ENCODE peak calls at places on chromosome 14, in five cellular contexts. C, F, Q, G and A are unnamed samples.
A peak's percentile ranks its signal among the peaks of the same experiment; 100 is the strongest.

GRCh38 chr14:104105071-104105821 is 19.7 kb downstream of the ASPG start:
- DNase-seq in C (peak; percentile 7), F (no peak), G (no peak), Q (peak; percentile 31), A (no peak)

GRCh38 chr14:93207468-93208308 is 632 bp downstream of the UBR7 start:
- DNase-seq in C (no peak), F (peak; percentile 70), Q (no peak), G (no peak), A (peak; percentile 48)

GRCh38 chr14:101119830-101120571 is 216.5 kb upstream of the RTL1 start:
- DNase-seq in C (no peak), F (peak; percentile 5), Q (peak; percentile 37), G (peak; percentile 17), A (peak; percentile 16)

GRCh38 chr14:62158779-62159178 is 396.6 kb downstream of the SNAPC1 start:
- DNase-seq in G (no peak), F (no peak), Q (no peak), C (no peak), A (no peak)

GRCh38 chr14:34875031-34875922 is at the start of gene BAZ1A:
- DNase-seq in C (peak; percentile 68), F (peak; percentile 91), Q (no peak), G (peak; percentile 57), A (peak; percentile 86)

GRCh38 chr14:77097006-77097688 is 911 bp upstream of the CIPC start:
- DNase-seq in Q (no peak), G (no peak), F (peak; percentile 51), C (no peak), A (no peak)

GRCh38 chr14:55814064-55814463 is 234.1 kb downstream of the KTN1 start:
- DNase-seq in G (no peak), Q (no peak), C (no peak), F (peak; percentile 34), A (peak; percentile 46)

GRCh38 chr14:90827919-90828610 is 11.8 kb upstream of the TTC7B start:
- DNase-seq in G (peak; percentile 92), C (peak; percentile 89), F (peak; percentile 85), Q (peak; percentile 99), A (peak; percentile 87)

GRCh38 chr14:79395061-79395460 is 816.2 kb downstream of the DIO2 start:
- DNase-seq in C (no peak), G (no peak), Q (no peak), F (peak; percentile 63), A (no peak)

GRCh38 chr14:21024668-21025373 is at the start of gene NDRG2:
- DNase-seq in F (peak; percentile 63), Q (peak; percentile 76), G (peak; percentile 82), C (peak; percentile 90), A (no peak)

GRCh38 chr14:92657457-92658142 is 90.8 kb downstream of the LGMN start:
- DNase-seq in G (peak; percentile 74), F (no peak), C (no peak), Q (no peak), A (no peak)

GRCh38 chr14:29627141-29627540 is 300.5 kb downstream of the PRKD1 start:
- DNase-seq in F (no peak), Q (no peak), G (no peak), C (no peak), A (peak; percentile 35)

GRCh38 chr14:106039400-106039799 is 513.0 kb downstream of the TMEM121 start:
- DNase-seq in F (no peak), Q (no peak), C (no peak), G (no peak), A (no peak)

GRCh38 chr14:37246427-37246829 is 48.7 kb downstream of the MIPOL1 start:
- DNase-seq in Q (no peak), C (no peak), G (no peak), F (peak; percentile 67), A (peak; percentile 14)

GRCh38 chr14:100872641-100873071 is 30.9 kb downstream of the RTL1 start:
- DNase-seq in Q (peak; percentile 36), C (no peak), F (no peak), G (no peak), A (no peak)

GRCh38 chr14:29518335-29518734 is 409.3 kb downstream of the PRKD1 start:
- DNase-seq in F (peak; percentile 38), C (no peak), Q (no peak), G (no peak), A (peak; percentile 40)

GRCh38 chr14:26128931-26129674 is 468.7 kb downstream of the NOVA1 start:
- DNase-seq in C (no peak), F (peak; percentile 53), G (no peak), Q (no peak), A (peak; percentile 12)

GRCh38 chr14:92225731-92226130 is 97.2 kb upstream of the SLC24A4 start:
- DNase-seq in Q (no peak), C (no peak), G (no peak), F (no peak), A (peak; percentile 24)

GRCh38 chr14:64763801-64764511 is 59.7 kb downstream of the PLEKHG3 start:
- DNase-seq in F (peak; percentile 47), C (peak; percentile 44), G (no peak), Q (peak; percentile 58), A (peak; percentile 53)

GRCh38 chr14:72515779-72516770 is 377.8 kb downstream of the DPF3 start:
- DNase-seq in G (no peak), F (peak; percentile 57), Q (no peak), C (no peak), A (no peak)

GRCh38 chr14:102202944-102203343 is 63.2 kb downstream of the WDR20 start:
- DNase-seq in Q (no peak), C (no peak), F (no peak), G (no peak), A (no peak)

GRCh38 chr14:85587152-85587697 is 57.3 kb downstream of the FLRT2 start:
- DNase-seq in C (no peak), Q (no peak), G (no peak), F (peak; percentile 81), A (peak; percentile 53)

GRCh38 chr14:31326111-31326510 is 94.2 kb downstream of the HEATR5A start:
- DNase-seq in G (no peak), Q (no peak), F (peak; percentile 30), C (no peak), A (peak; percentile 68)

GRCh38 chr14:43247877-43248276 is 1259.2 kb downstream of the FSCB start:
- DNase-seq in G (no peak), C (no peak), F (no peak), Q (no peak), A (no peak)

GRCh38 chr14:67539116-67539515 is 6.0 kb downstream of the PLEKHH1 start:
- DNase-seq in F (no peak), G (no peak), C (no peak), Q (peak; percentile 69), A (no peak)

GRCh38 chr14:52148371-52148770 is 79.5 kb upstream of the NID2 start:
- DNase-seq in C (no peak), Q (no peak), F (no peak), G (no peak), A (no peak)

GRCh38 chr14:52142504-52142903 is 73.6 kb upstream of the NID2 start:
- DNase-seq in G (no peak), Q (no peak), F (no peak), C (peak; percentile 62), A (no peak)

GRCh38 chr14:52150162-52150561 is 81.3 kb upstream of the NID2 start:
- DNase-seq in F (no peak), Q (no peak), C (no peak), G (no peak), A (no peak)

GRCh38 chr14:52146504-52146903 is 77.6 kb upstream of the NID2 start:
- DNase-seq in Q (no peak), C (no peak), F (no peak), G (no peak), A (peak; percentile 42)
- TF ChIP-seq CTCF in Q (no peak), C (no peak), F (peak; percentile 42), G (no peak), A (peak; percentile 15)

GRCh38 chr14:24176599-24176998 is 4.7 kb downstream of the REC8 start:
- DNase-seq in G (no peak), F (no peak), Q (no peak), C (no peak), A (no peak)

GRCh38 chr14:24167527-24168114 is 4.3 kb upstream of the REC8 start:
- DNase-seq in F (no peak), C (no peak), Q (no peak), G (no peak), A (no peak)

GRCh38 chr14:24171422-24172260 is at the start of gene REC8:
- DNase-seq in G (peak; percentile 72), C (peak; percentile 67), F (peak; percentile 88), Q (peak; percentile 95), A (peak; percentile 47)

GRCh38 chr14:24172871-24173281 is 996 bp downstream of the REC8 start:
- DNase-seq in F (no peak), Q (no peak), G (no peak), C (no peak), A (no peak)

DNA sequence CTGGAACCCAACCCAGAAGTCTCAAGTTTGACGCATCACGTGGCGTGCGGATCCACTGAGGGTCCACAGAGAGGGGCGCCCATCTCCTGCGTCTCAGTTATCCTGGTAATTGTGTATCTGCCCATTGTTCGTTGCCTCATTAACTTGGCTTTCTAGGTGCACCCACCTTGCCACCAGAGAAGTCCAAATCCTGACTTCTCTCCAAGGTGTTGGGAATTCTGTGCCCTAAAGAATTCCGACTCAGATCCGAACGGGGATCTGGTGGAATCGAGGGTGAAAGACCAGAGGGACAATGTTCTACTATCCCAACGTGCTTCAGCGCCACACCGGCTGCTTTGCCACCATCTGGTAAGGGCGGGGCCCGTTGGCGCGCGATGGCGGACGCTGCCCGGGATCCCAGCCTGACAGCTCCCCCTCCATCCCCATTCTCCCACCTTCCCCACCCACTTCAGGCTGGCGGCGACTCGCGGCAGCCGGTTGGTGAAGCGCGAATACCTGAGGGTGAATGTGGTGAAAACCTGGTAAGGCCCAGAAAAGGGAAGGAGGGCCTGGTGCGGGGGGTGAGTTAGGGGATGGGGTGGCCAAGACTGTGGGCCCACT is 481 bp downstream of the REC8 start:
- DNase-seq in F (no peak), C (no peak), Q (peak; percentile 56), G (no peak), A (no peak)
- H3K4me3 ChIP-seq in F (peak overlapping the region; percentile 44), C (peak overlapping the region; percentile 17), Q (peak overlapping the region; percentile 46), G (peak overlapping the region; percentile 36), A (no peak overlapping the region)

DNA sequence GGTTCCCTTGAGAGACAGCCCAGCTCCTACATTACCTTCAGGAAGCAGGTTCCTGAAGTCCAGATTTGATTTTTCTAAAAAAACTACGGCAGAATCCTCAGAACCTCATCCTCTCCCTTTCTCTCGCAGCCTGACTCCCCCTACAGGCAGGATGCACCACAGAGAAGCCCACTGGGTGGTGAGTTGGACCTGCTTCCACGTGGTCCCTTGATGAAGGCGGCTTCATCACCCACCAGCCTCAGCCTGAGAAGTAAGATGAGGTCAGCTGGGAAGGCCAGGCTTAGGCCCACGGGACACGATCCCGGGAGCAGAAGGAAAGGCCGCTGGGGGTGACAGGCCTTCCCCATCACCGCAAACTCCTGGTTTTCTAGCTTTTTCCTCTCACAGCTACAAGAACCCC is 83.0 kb downstream of the ACTN1 start:
- DNase-seq in C (no peak), G (no peak), F (no peak), Q (no peak), A (no peak)
- TF ChIP-seq CTCF in C (no peak), G (peak; percentile 19), F (peak; percentile 54), Q (no peak), A (peak; percentile 29)

GRCh38 chr14:58072288-58073071 is 79.5 kb downstream of the ARMH4 start:
- DNase-seq in G (peak; percentile 22), F (peak; percentile 84), C (peak; percentile 46), Q (peak; percentile 43), A (peak; percentile 33)

GRCh38 chr14:58068306-58068705 is 83.7 kb downstream of the ARMH4 start:
- DNase-seq in G (no peak), Q (no peak), F (no peak), C (no peak), A (no peak)

GRCh38 chr14:58066115-58066514 is 85.9 kb downstream of the ARMH4 start:
- DNase-seq in Q (no peak), G (no peak), F (no peak), C (no peak), A (no peak)

GRCh38 chr14:58073516-58073915 is 78.5 kb downstream of the ARMH4 start:
- DNase-seq in F (no peak), G (no peak), Q (no peak), C (no peak), A (no peak)

GRCh38 chr14:58071341-58071740 is 80.7 kb downstream of the ARMH4 start:
- DNase-seq in Q (no peak), F (peak; percentile 63), C (no peak), G (no peak), A (no peak)
- H3K4me3 ChIP-seq in Q (no peak overlapping the region), F (no peak overlapping the region), C (no peak overlapping the region), G (no peak overlapping the region), A (no peak overlapping the region)